ENCODE peak calls at places on chromosome X, in nine cellular contexts. H is stomach, T is Peyer's patch, R is neural progenitor cell, N is cardiac fibroblast, Q is heart left ventricle, U is uterus, J is cardiac muscle cell, Z is LNCaP clone FGC. W is an unnamed sample.

GRCh38 chrX:68748030-68748429 is 80.8 kb upstream of the EFNB1 start:
- DNase-seq in H (no peak), T (no peak), R (no peak), N (no peak), Q (no peak), U (no peak), J (no peak), Z (no peak), W (no peak)

GRCh38 chrX:39017062-39017461 is 215.8 kb downstream of the MID1IP1 start:
- DNase-seq in H (no peak), T (no peak), R (no peak), N (no peak), Q (no peak), U (no peak), J (no peak), Z (no peak), W (no peak)

GRCh38 chrX:1545776-1546408 is 8.9 kb upstream of the P2RY8 start:
- DNase-seq in H (no peak), T (peak; percentile 2), R (no peak), N (no peak), Q (no peak), U (no peak), J (no peak), Z (no peak), W (no peak)

GRCh38 chrX:104112326-104112951 is at the start of gene ZCCHC18:
- DNase-seq in H (peak; percentile 28), T (peak; percentile 55), R (peak; percentile 91), N (peak; percentile 38), Q (peak; percentile 55), U (peak; percentile 54), J (peak; percentile 67), Z (no peak), W (peak; percentile 20)

GRCh38 chrX:12974797-12975669 is at the start of gene TMSB4X:
- DNase-seq in H (peak; percentile 87), T (peak; percentile 89), R (peak; percentile 95), N (peak; percentile 86), Q (peak; percentile 89), U (peak; percentile 87), J (peak; percentile 87), Z (no peak), W (peak; percentile 70)

GRCh38 chrX:41085105-41085882 is at the start of gene USP9X:
- DNase-seq in H (peak; percentile 92), T (peak; percentile 91), R (peak; percentile 91), N (peak; percentile 85), Q (peak; percentile 93), U (peak; percentile 95), J (peak; percentile 94), Z (no peak), W (peak; percentile 82)

GRCh38 chrX:45799576-45799975 is 598.9 kb upstream of the DIPK2B start:
- DNase-seq in H (no peak), T (no peak), R (no peak), N (no peak), Q (no peak), U (no peak), J (no peak), Z (no peak), W (no peak)

GRCh38 chrX:42821803-42822443 is 44.0 kb upstream of the PPP1R2C start:
- DNase-seq in H (no peak), T (no peak), R (no peak), N (peak; percentile 1), Q (peak; percentile 54), U (no peak), J (peak; percentile 8), Z (no peak), W (peak; percentile 41)

GRCh38 chrX:17397074-17397473 is 22.1 kb downstream of the NHS start:
- DNase-seq in H (no peak), T (no peak), R (no peak), N (peak; percentile 59), Q (no peak), U (no peak), J (peak; percentile 38), Z (no peak), W (peak; percentile 42)

GRCh38 chrX:24153175-24153795 is 3.8 kb downstream of the ZFX start:
- DNase-seq in H (no peak), T (no peak), R (peak; percentile 42), N (peak; percentile 55), Q (no peak), U (no peak), J (peak; percentile 36), Z (no peak), W (peak; percentile 57)

GRCh38 chrX:70480660-70481018 is 36.0 kb downstream of the DLG3 start:
- DNase-seq in H (no peak), T (no peak), R (no peak), N (no peak), Q (peak; percentile 50), U (peak; percentile 17), J (peak; percentile 45), Z (no peak), W (peak; percentile 41)

GRCh38 chrX:24355095-24355494 is 5.3 kb upstream of the SUPT20HL1 start:
- DNase-seq in H (no peak), T (no peak), R (no peak), N (peak; percentile 21), Q (no peak), U (no peak), J (no peak), Z (no peak), W (no peak)

GRCh38 chrX:78658851-78659744 is at the start of gene RTL3:
- DNase-seq in H (no peak), T (no peak), R (no peak), N (peak; percentile 89), Q (no peak), U (no peak), J (peak; percentile 82), Z (no peak), W (peak; percentile 86)

GRCh38 chrX:68837119-68837518 is 8.3 kb downstream of the EFNB1 start:
- DNase-seq in H (no peak), T (no peak), R (no peak), N (no peak), Q (no peak), U (no peak), J (no peak), Z (no peak), W (no peak)

GRCh38 chrX:94435799-94436198 is 761.8 kb downstream of the FAM133A start:
- DNase-seq in H (no peak), T (no peak), R (no peak), N (no peak), Q (no peak), U (no peak), J (no peak), Z (no peak), W (no peak)

GRCh38 chrX:38275615-38276014 is 51.7 kb downstream of the RPGR start:
- DNase-seq in H (no peak), T (no peak), R (no peak), N (peak; percentile 90), Q (no peak), U (no peak), J (peak; percentile 80), Z (no peak), W (peak; percentile 93)

GRCh38 chrX:117957128-117957527 is 159.5 kb downstream of the KLHL13 start:
- DNase-seq in H (no peak), T (no peak), R (no peak), N (peak; percentile 0), Q (no peak), U (no peak), J (peak; percentile 1), Z (no peak), W (peak; percentile 3)

DNA sequence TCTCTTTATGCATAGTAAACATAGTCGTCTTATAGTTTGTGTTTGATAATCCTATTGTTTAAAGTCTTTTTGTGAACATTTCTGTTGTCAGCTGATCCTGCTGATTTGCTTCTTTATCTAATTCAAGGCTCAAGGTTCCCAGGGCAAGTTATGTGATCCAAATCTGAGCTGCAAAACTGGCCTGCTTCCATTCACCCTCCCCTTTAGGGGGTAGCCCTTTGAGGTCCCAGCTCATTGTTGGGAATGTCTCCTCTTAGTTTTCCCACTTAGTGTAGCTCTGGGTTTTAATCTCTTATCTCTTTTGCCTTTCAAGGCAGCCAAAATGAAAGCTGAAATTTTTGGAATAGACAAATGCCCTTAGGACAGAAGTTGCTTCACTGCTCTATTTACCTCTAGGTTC is 40.2 kb upstream of the MAGED1 start:
- DNase-seq in H (no peak), T (no peak), R (peak; percentile 26), N (no peak), Q (no peak), U (no peak), J (no peak), Z (no peak), W (no peak)
- H3K4me3 ChIP-seq in H (no peak overlapping the region), T (no peak overlapping the region), R (no peak overlapping the region), N (no peak overlapping the region), Q (no peak overlapping the region), U (no peak overlapping the region), J (no peak overlapping the region), Z (no peak overlapping the region), W (no peak overlapping the region)

GRCh38 chrX:27598312-27598711 is 8.2 kb downstream of the DCAF8L2 start:
- DNase-seq in H (peak; percentile 31), T (no peak), R (peak; percentile 66), N (peak; percentile 57), Q (no peak), U (no peak), J (peak; percentile 92), Z (no peak), W (no peak)

GRCh38 chrX:27597506-27597905 is 7.4 kb downstream of the DCAF8L2 start:
- DNase-seq in H (no peak), T (no peak), R (no peak), N (peak; percentile 34), Q (no peak), U (no peak), J (peak; percentile 63), Z (no peak), W (no peak)

GRCh38 chrX:27600686-27601085 is 10.5 kb downstream of the DCAF8L2 start:
- DNase-seq in H (no peak), T (no peak), R (no peak), N (peak; percentile 73), Q (no peak), U (no peak), J (no peak), Z (no peak), W (no peak)

GRCh38 chrX:27599928-27600327 is 9.8 kb downstream of the DCAF8L2 start:
- DNase-seq in H (no peak), T (no peak), R (no peak), N (peak; percentile 72), Q (no peak), U (no peak), J (peak; percentile 56), Z (peak; percentile 8), W (peak; percentile 4)
- H3K4me3 ChIP-seq in H (no peak overlapping the region), T (no peak overlapping the region), R (no peak overlapping the region), N (no peak overlapping the region), Q (no peak overlapping the region), U (no peak overlapping the region), J (no peak overlapping the region), Z (no peak overlapping the region), W (no peak overlapping the region)

GRCh38 chrX:154805696-154806091 is 409 bp upstream of the MPP1 start:
- DNase-seq in H (no peak), T (no peak), R (no peak), N (peak; percentile 35), Q (no peak), U (no peak), J (peak; percentile 51), Z (no peak), W (peak; percentile 16)
- H3K4me3 ChIP-seq in H (peak overlapping the region; percentile 65), T (peak overlapping the region; percentile 74), R (peak overlapping the region; percentile 55), N (peak overlapping the region; percentile 69), Q (peak overlapping the region; percentile 70), U (peak overlapping the region; percentile 54), J (peak overlapping the region; percentile 70), Z (no peak overlapping the region), W (peak overlapping the region; percentile 47)

GRCh38 chrX:80335062-80335830 is 85.0 kb upstream of the TENT5D start:
- DNase-seq in H (peak; percentile 65), T (peak; percentile 67), R (peak; percentile 76), N (no peak), Q (peak; percentile 34), U (peak; percentile 22), J (peak; percentile 24), Z (no peak), W (peak; percentile 14)
- H3K4me3 ChIP-seq in H (peak overlapping the region; percentile 44), T (peak overlapping the region; percentile 50), R (peak overlapping the region; percentile 48), N (no peak overlapping the region), Q (no peak overlapping the region), U (peak overlapping the region; percentile 34), J (peak overlapping the region; percentile 61), Z (no peak overlapping the region), W (peak overlapping the region; percentile 32)

GRCh38 chrX:55489315-55490009 is at the start of gene USP51:
- DNase-seq in H (peak; percentile 42), T (peak; percentile 43), R (peak; percentile 72), N (peak; percentile 8), Q (peak; percentile 48), U (peak; percentile 52), J (peak; percentile 60), Z (no peak), W (peak; percentile 41)
- H3K4me3 ChIP-seq in H (peak within 1 kb of the TSS; percentile 57), T (peak within 1 kb of the TSS; percentile 66), R (peak within 1 kb of the TSS; percentile 61), N (peak within 1 kb of the TSS; percentile 63), Q (peak within 1 kb of the TSS; percentile 71), U (peak within 1 kb of the TSS; percentile 53), J (peak within 1 kb of the TSS; percentile 68), Z (peak within 1 kb of the TSS; percentile 69), W (peak within 1 kb of the TSS; percentile 65)

W was measured in fibroblast of mammary gland.